ENCODE peak calls at places on chromosomes 11 and 22, in four cellular contexts. B is GF-D8, O is mammary epithelial cell, T is NCI-H1436. K is an unnamed sample.

GRCh38 chr11:86587559-86588193 is 84.7 kb downstream of the ME3 start:
- DNase-seq in O (no peak), T (no peak), B (no peak), K (no peak)

GRCh38 chr11:45209904-45210699 is 63.7 kb downstream of the PRDM11 start:
- DNase-seq in T (peak), B (no peak), O (no peak), K (no peak)

GRCh38 chr22:27816552-27816951 is 15.0 kb upstream of the MN1 start:
- DNase-seq in O (no peak), B (no peak), T (no peak), K (no peak)

GRCh38 chr22:48259991-48260670 is 1497.7 kb downstream of the TBC1D22A start:
- DNase-seq in O (no peak), T (no peak), B (no peak), K (no peak)

GRCh38 chr11:45331839-45332485 is 45.8 kb upstream of the SYT13 start:
- DNase-seq in B (no peak), T (no peak), O (no peak), K (no peak)

GRCh38 chr11:19458231-19458630 is 217.5 kb upstream of the E2F8 start:
- DNase-seq in O (no peak), T (no peak), B (no peak), K (no peak)

GRCh38 chr22:39514373-39514973 is 5.9 kb upstream of the ATF4 start:
- DNase-seq in B (no peak), O (no peak), T (no peak), K (peak)

GRCh38 chr11:1102996-1103395 is 28.3 kb downstream of the MUC2 start:
- DNase-seq in T (no peak), B (no peak), O (no peak), K (no peak)

GRCh38 chr11:58938398-58938797 is 890 bp upstream of the GLYATL1 start:
- DNase-seq in B (no peak), O (no peak), T (no peak), K (no peak)

GRCh38 chr11:12480401-12480800 is 103.0 kb downstream of the PARVA start:
- DNase-seq in O (no peak), B (no peak), T (no peak), K (no peak)

GRCh38 chr11:73241300-73241699 is 23.2 kb downstream of the P2RY2 start:
- DNase-seq in T (no peak), O (no peak), B (no peak), K (no peak)

GRCh38 chr11:56948991-56949390 is 39.7 kb upstream of the OR5AK2 start:
- DNase-seq in O (no peak), B (no peak), T (no peak), K (no peak)

GRCh38 chr11:1163321-1163910 is 5.7 kb downstream of the MUC5AC start:
- DNase-seq in B (no peak), T (no peak), O (no peak), K (no peak)

GRCh38 chr11:16402654-16403447 is 46.5 kb upstream of the SOX6 start:
- DNase-seq in T (no peak), O (no peak), B (no peak), K (no peak)

GRCh38 chr22:24432059-24432853 is 4.9 kb downstream of the ADORA2A start:
- DNase-seq in O (peak), B (no peak), T (no peak), K (peak)

GRCh38 chr22:46563381-46564083 is 26.1 kb upstream of the CELSR1 start:
- DNase-seq in B (peak), O (peak), T (peak), K (peak)

GRCh38 chr11:72179049-72179803 is 12.7 kb upstream of the FOLR1 start:
- DNase-seq in B (no peak), T (no peak), O (no peak), K (no peak)

GRCh38 chr11:104705475-104706195 is 192.6 kb downstream of the CASP12 start:
- DNase-seq in O (peak), B (peak), T (no peak), K (peak)

GRCh38 chr22:27748355-27749168 is 53.0 kb downstream of the MN1 start:
- DNase-seq in T (no peak), O (peak), B (no peak), K (peak)

GRCh38 chr11:125300791-125301218 is 136.3 kb downstream of the PKNOX2 start:
- DNase-seq in O (peak), T (no peak), B (no peak), K (peak)

GRCh38 chr22:36368359-36368983 is 19.3 kb downstream of the MYH9 start:
- DNase-seq in B (no peak), T (no peak), O (peak), K (peak)

GRCh38 chr11:121248496-121248895 is 44.1 kb upstream of the SC5D start:
- DNase-seq in O (peak), B (no peak), T (no peak), K (no peak)

GRCh38 chr11:119683783-119684182 is 45.2 kb downstream of the NECTIN1 start:
- DNase-seq in O (peak), B (no peak), T (no peak), K (no peak)

GRCh38 chr11:86787651-86788050 is 12.7 kb upstream of the PRSS23 start:
- DNase-seq in O (no peak), B (no peak), T (no peak), K (no peak)

GRCh38 chr11:2527621-2528291 is 82.9 kb downstream of the KCNQ1 start:
- DNase-seq in O (no peak), T (no peak), B (no peak), K (no peak)

GRCh38 chr11:103608566-103608965 is 427.9 kb upstream of the DDI1 start:
- DNase-seq in T (no peak), O (peak), B (no peak), K (peak)

GRCh38 chr11:107819361-107820014 is 39.1 kb downstream of the SLC35F2 start:
- DNase-seq in O (no peak), T (no peak), B (no peak), K (peak)

GRCh38 chr11:46006418-46007070 is 84.1 kb downstream of the LARGE2 start:
- DNase-seq in O (peak), B (peak), T (peak), K (peak)

GRCh38 chr22:47053865-47054185 is 291.4 kb downstream of the TBC1D22A start:
- DNase-seq in B (no peak), O (no peak), T (no peak), K (no peak)

GRCh38 chr11:12173111-12173510 is 62.7 kb downstream of the MICAL2 start:
- DNase-seq in O (no peak), T (no peak), B (no peak), K (no peak)

GRCh38 chr11:2767071-2767470 is 67.3 kb upstream of the KCNQ1OT1 start:
- DNase-seq in T (no peak), O (no peak), B (no peak), K (no peak)

GRCh38 chr11:116732740-116733385 is 39.9 kb downstream of the BUD13 start:
- DNase-seq in B (peak), O (peak), T (peak), K (peak)

GRCh38 chr11:117820071-117820470 is 4.5 kb downstream of the FXYD2 start:
- DNase-seq in O (no peak), B (no peak), T (no peak), K (no peak)

GRCh38 chr11:62652156-62653006 is 721 bp downstream of the INTS5 start:
- DNase-seq in T (no peak), B (no peak), O (no peak), K (no peak)

GRCh38 chr11:57417056-57417455 is 9.9 kb downstream of the SLC43A3 start:
- DNase-seq in T (no peak), B (no peak), O (no peak), K (no peak)

GRCh38 chr22:39900306-39901227 is at the start of gene GRAP2:
- DNase-seq in T (no peak), O (no peak), B (peak), K (no peak)

GRCh38 chr22:49780992-49781782 is 46.5 kb downstream of the BRD1 start:
- DNase-seq in O (no peak), B (no peak), T (no peak), K (no peak)

K was measured in MCF 10A.